ENCODE peak calls at places on chromosomes 12 and 14, in seven cellular contexts. E is lung, O is tibial artery, M is body of pancreas, U is endothelial cell, C is uterus, Q is astrocyte. L is an unnamed sample.

GRCh38 chr12:51694146-51694545 is 103.1 kb downstream of the SCN8A start:
- DNase-seq in E (no peak), Q (no peak), U (no peak), O (no peak), C (no peak), M (no peak), L (no peak)

GRCh38 chr12:125203145-125203765 is 138.0 kb downstream of the AACS start:
- DNase-seq in C (no peak), U (no peak), Q (no peak), O (no peak), M (no peak), E (no peak), L (peak; percentile 35)

GRCh38 chr12:19018302-19018980 is 111.1 kb upstream of the PLEKHA5 start:
- DNase-seq in U (no peak), Q (peak; percentile 94), C (no peak), M (no peak), O (no peak), E (no peak), L (peak; percentile 12)

GRCh38 chr12:106757623-106758348 is 16.7 kb upstream of the RIC8B start:
- DNase-seq in U (no peak), C (no peak), E (no peak), Q (no peak), O (peak; percentile 73), M (no peak), L (no peak)

GRCh38 chr12:105014603-105015002 is 28.5 kb downstream of the NOPCHAP1 start:
- DNase-seq in U (no peak), C (no peak), E (no peak), Q (no peak), O (no peak), M (no peak), L (no peak)

GRCh38 chr12:116319851-116320621 is 42.5 kb upstream of the MED13L start:
- DNase-seq in M (peak; percentile 14), O (peak; percentile 88), C (peak; percentile 81), E (no peak), U (no peak), Q (peak; percentile 97), L (no peak)

GRCh38 chr14:53331247-53331646 is 178.1 kb upstream of the DDHD1 start:
- DNase-seq in Q (peak; percentile 77), O (no peak), C (no peak), U (no peak), M (no peak), E (no peak), L (no peak)

GRCh38 chr12:116244001-116244400 is 33.5 kb downstream of the MED13L start:
- DNase-seq in O (no peak), E (no peak), C (no peak), U (no peak), M (no peak), Q (peak; percentile 29), L (peak; percentile 31)

GRCh38 chr12:114774181-114774580 is 90.2 kb upstream of the TBX3 start:
- DNase-seq in C (no peak), O (no peak), M (no peak), E (no peak), Q (peak; percentile 81), U (no peak), L (no peak)

GRCh38 chr12:42756841-42757661 is 167.5 kb upstream of the PRICKLE1 start:
- DNase-seq in Q (peak; percentile 100), U (no peak), C (peak; percentile 39), E (no peak), O (no peak), M (peak; percentile 50), L (peak; percentile 77)

GRCh38 chr12:39571351-39571750 is 48.3 kb downstream of the ABCD2 start:
- DNase-seq in Q (no peak), O (no peak), E (no peak), M (no peak), C (no peak), U (no peak), L (no peak)

GRCh38 chr14:68546839-68547238 is 246.0 kb downstream of the ZFP36L1 start:
- DNase-seq in M (no peak), Q (peak; percentile 87), O (no peak), U (no peak), C (peak; percentile 50), E (no peak), L (no peak)

GRCh38 chr14:68549057-68549421 is 243.8 kb downstream of the ZFP36L1 start:
- DNase-seq in E (no peak), O (peak; percentile 76), Q (peak; percentile 84), U (no peak), C (no peak), M (no peak), L (no peak)

GRCh38 chr14:68549966-68550705 is 242.7 kb downstream of the ZFP36L1 start:
- DNase-seq in O (no peak), U (no peak), E (no peak), Q (no peak), C (no peak), M (no peak), L (no peak)

GRCh38 chr14:68548194-68549056 is 244.4 kb downstream of the ZFP36L1 start:
- DNase-seq in E (peak; percentile 74), C (peak; percentile 95), Q (peak; percentile 99), U (no peak), M (peak; percentile 45), O (peak; percentile 97), L (no peak)

DNA sequence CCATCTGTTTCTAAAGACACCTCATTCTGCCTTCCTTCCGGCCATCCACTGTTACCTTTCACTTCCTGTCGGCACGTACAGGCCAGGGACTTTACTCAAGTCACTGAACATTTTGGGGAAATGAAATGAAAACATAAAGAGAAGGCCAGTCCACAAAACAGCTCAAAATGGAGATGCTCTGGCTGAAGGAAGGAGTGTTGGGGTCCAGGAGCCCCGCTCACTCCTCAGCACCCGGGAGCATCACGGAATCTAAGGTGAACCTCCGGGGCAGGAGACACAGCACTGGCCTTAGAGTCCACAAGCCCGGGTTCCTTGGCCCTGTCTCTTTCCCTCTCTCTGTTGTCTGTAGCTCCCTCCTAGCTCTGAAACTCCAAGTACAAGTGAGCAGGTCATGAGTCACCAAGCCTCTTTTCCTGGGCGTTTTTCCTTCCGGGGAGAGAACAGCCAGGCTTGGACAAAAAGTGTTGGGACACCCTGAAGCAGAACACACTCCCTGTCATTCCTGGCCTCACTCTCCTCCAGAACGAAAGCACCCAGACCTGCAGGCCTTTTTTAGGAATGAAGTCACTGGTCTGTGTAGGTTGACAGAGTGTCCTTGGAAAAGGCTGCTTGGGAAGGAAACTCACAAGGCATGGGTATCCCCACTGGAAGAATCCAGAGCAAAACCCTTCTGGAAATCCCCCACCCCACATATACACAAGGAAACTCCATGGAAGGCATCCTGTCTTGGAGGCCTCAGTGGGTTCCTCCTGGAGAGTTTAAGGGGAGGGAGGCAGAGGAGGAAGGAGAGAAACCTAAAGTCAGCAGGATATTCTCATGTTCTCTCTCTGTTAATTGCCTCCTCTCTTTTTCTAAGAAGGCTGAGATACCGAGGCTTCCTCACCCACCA is 245.3 kb downstream of the ZFP36L1 start:
- DNase-seq in U (no peak), M (no peak), Q (peak; percentile 89), C (peak; percentile 86), E (peak; percentile 71), O (peak; percentile 95), L (no peak)
- TF ChIP-seq CTCF in U (no peak), M (no peak), Q (no peak), C (peak; percentile 16), E (no peak), O (no peak), L (no peak)

GRCh38 chr14:103770902-103771301 is 55.3 kb downstream of the ZFYVE21 start:
- DNase-seq in U (no peak), M (no peak), Q (no peak), E (no peak), C (no peak), O (no peak), L (no peak)
- TF ChIP-seq CTCF in U (no peak), M (no peak), Q (no peak), E (no peak), C (no peak), O (no peak), L (no peak)

GRCh38 chr14:77376771-77377501 is at the start of the genes SAMD15 and TMED8:
- DNase-seq in Q (peak; percentile 78), C (peak; percentile 84), O (peak; percentile 83), M (peak; percentile 78), U (peak; percentile 92), E (peak; percentile 83), L (peak; percentile 83)
- TF ChIP-seq CTCF in Q (peak; percentile 8), C (peak; percentile 43), O (peak; percentile 42), M (peak; percentile 39), U (no peak), E (no peak), L (no peak)

DNA sequence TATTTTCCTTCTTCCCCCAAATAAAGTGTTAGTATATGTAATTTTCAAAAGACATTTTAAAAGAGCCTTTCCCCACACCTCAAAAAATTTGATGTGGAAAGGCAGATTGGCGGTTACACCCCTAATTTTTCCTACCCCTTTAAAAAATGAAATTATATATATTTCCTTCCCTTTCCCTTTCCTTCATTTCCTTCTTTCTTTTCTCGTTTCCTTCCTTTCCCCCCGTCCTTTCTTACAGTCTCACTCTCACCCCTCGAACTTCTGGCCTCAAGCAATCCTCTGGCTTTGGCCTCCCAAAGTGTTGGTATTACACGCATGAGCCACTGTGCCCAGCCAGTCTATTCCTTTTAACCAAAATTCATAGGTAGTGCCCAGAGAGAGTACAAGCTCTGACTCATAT is 4.2 kb upstream of the UNC119B start:
- DNase-seq in C (no peak), Q (no peak), O (no peak), E (no peak), M (no peak), U (no peak), L (no peak)
- TF ChIP-seq CTCF in C (no peak), Q (no peak), O (no peak), E (no peak), M (no peak), U (no peak), L (no peak)

DNA sequence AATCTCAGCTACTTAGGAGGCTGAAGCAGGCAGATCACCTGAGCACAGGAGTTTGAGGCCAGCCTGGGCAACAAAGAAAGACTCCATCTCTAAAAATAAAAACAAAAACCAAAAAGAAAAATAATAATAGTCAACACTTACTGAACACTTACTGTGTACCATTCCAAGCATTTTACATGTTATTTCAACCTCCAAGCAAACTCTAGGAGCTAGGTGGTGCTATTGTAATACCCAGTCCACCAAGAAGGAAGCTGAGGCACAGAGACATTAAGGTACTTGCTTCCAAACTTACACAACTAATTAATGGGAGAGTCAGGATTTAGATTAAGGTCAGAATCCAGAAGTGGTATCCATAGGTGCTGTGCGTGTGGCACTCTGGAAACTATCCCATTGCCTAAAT is 13.7 kb upstream of the OR6J1 start:
- DNase-seq in O (no peak), E (no peak), U (no peak), Q (peak; percentile 48), M (no peak), C (no peak), L (no peak)
- TF ChIP-seq CTCF in O (peak; percentile 25), E (peak; percentile 35), U (no peak), Q (peak; percentile 32), M (peak; percentile 54), C (no peak), L (no peak)